ENCODE peak calls at places on chromosomes 16 and 17, in six cellular contexts. G, B, W, L, K and H are unnamed samples.

GRCh38 chr16:51268237-51268636 is 117.2 kb upstream of the SALL1 start:
- DNase-seq in W (no peak), G (no peak), B (no peak), K (no peak), L (no peak), H (no peak)

GRCh38 chr17:59521465-59522126 is 43.8 kb upstream of the DHX40 start:
- DNase-seq in K (peak), W (peak), L (peak), B (peak), G (peak), H (peak)

GRCh38 chr16:75096730-75097129 is 19.9 kb downstream of the LDHD start:
- DNase-seq in B (no peak), L (peak), G (peak), K (no peak), W (peak), H (no peak)

GRCh38 chr17:2821868-2822267 is 25.6 kb downstream of the RAP1GAP2 start:
- DNase-seq in L (no peak), B (no peak), G (no peak), W (no peak), K (no peak), H (no peak)

GRCh38 chr17:49969134-49969759 is at the start of gene DLX4:
- DNase-seq in B (peak), W (peak), L (no peak), G (peak), K (no peak), H (peak)

GRCh38 chr17:48625502-48626201 is 506 bp downstream of the HOXB9 start:
- DNase-seq in W (peak), G (peak), B (peak), K (no peak), L (no peak), H (peak)

GRCh38 chr16:89575247-89576172 is at the start of gene CPNE7:
- DNase-seq in L (no peak), G (peak), K (no peak), W (no peak), B (peak), H (peak)

GRCh38 chr17:38464723-38465419 is 36.6 kb downstream of the ARHGAP23 start:
- DNase-seq in G (peak), W (no peak), K (no peak), L (peak), B (no peak), H (peak)

GRCh38 chr17:81057079-81057730 is 22.3 kb downstream of the BAIAP2 start:
- DNase-seq in L (peak), B (no peak), W (peak), G (no peak), K (no peak), H (no peak)

GRCh38 chr17:2435181-2435741 is 34.4 kb upstream of the MNT start:
- DNase-seq in W (no peak), G (peak), L (no peak), K (peak), B (no peak), H (no peak)

GRCh38 chr17:4721203-4722135 is 9.8 kb upstream of the MED11 start:
- DNase-seq in L (peak), G (no peak), W (peak), K (no peak), B (no peak), H (no peak)

GRCh38 chr16:69904495-69905170 is 46.5 kb upstream of the CLEC18A start:
- DNase-seq in B (no peak), G (peak), K (no peak), L (no peak), W (no peak), H (no peak)

GRCh38 chr16:68992521-68992920 is 112.9 kb upstream of the HAS3 start:
- DNase-seq in L (peak), K (no peak), B (no peak), G (no peak), W (no peak), H (no peak)

GRCh38 chr17:66076546-66077190 is 115.3 kb downstream of the CEP112 start:
- DNase-seq in W (no peak), B (no peak), L (no peak), G (no peak), K (no peak), H (no peak)

GRCh38 chr17:9244066-9245052 is 223.0 kb downstream of the NTN1 start:
- DNase-seq in B (no peak), G (no peak), K (no peak), L (no peak), W (no peak), H (no peak)

GRCh38 chr17:7837375-7838290 is 3.6 kb downstream of the KDM6B start:
- DNase-seq in W (no peak), K (no peak), G (peak), B (no peak), L (peak), H (no peak)

GRCh38 chr16:57537596-57538234 is 1.3 kb upstream of the CCDC102A start:
- DNase-seq in G (no peak), W (no peak), B (no peak), K (no peak), L (no peak), H (peak)

GRCh38 chr16:85066346-85066885 is 38.8 kb downstream of the KIAA0513 start:
- DNase-seq in K (no peak), L (no peak), W (no peak), B (no peak), G (no peak), H (no peak)

GRCh38 chr16:10616744-10617640 is 36.6 kb upstream of the EMP2 start:
- DNase-seq in G (peak), L (peak), K (peak), W (peak), B (no peak), H (no peak)

GRCh38 chr16:48323783-48324775 is 61.1 kb downstream of the SIAH1 start:
- DNase-seq in B (no peak), W (no peak), K (no peak), G (no peak), L (no peak), H (no peak)

GRCh38 chr16:57837305-57838125 is 35.2 kb upstream of the KIFC3 start:
- DNase-seq in L (no peak), B (peak), W (no peak), K (no peak), G (peak), H (no peak)

GRCh38 chr17:82029391-82029790 is 2.1 kb upstream of the RAC3 start:
- DNase-seq in L (no peak), W (no peak), B (no peak), K (no peak), G (no peak), H (no peak)

GRCh38 chr16:28212532-28212873 is 738 bp upstream of the XPO6 start:
- DNase-seq in K (no peak), B (no peak), W (no peak), L (peak), G (no peak), H (no peak)

GRCh38 chr17:2054740-2055493 is at the start of gene HIC1:
- DNase-seq in L (peak), W (peak), B (peak), K (peak), G (peak), H (peak)

GRCh38 chr16:57165923-57166322 is 19.9 kb downstream of the PSME3IP1 start:
- DNase-seq in G (no peak), K (no peak), B (no peak), W (no peak), L (peak), H (no peak)

GRCh38 chr17:4393806-4394205 is 27.3 kb upstream of the UBE2G1 start:
- DNase-seq in L (peak), B (no peak), W (no peak), G (no peak), K (no peak), H (no peak)

GRCh38 chr17:8153550-8153956 is 1.3 kb upstream of the PER1 start:
- DNase-seq in B (no peak), L (peak), W (peak), K (no peak), G (peak), H (no peak)

GRCh38 chr17:27244481-27245223 is 49.3 kb upstream of the WSB1 start:
- DNase-seq in L (peak), B (no peak), G (peak), W (no peak), K (no peak), H (no peak)

GRCh38 chr17:63932008-63932561 is at the start of gene CD79B:
- DNase-seq in K (no peak), G (no peak), W (no peak), L (no peak), B (no peak), H (peak)

GRCh38 chr16:79158337-79158736 is 442.2 kb downstream of the MAF start:
- DNase-seq in G (peak), L (no peak), W (no peak), K (no peak), B (no peak), H (no peak)

GRCh38 chr16:21033707-21034106 is 116.9 kb downstream of the DNAH3 start:
- DNase-seq in G (no peak), B (no peak), L (no peak), K (no peak), W (no peak), H (no peak)

GRCh38 chr17:39812466-39812865 is 51.6 kb downstream of the IKZF3 start:
- DNase-seq in B (no peak), K (no peak), G (no peak), W (no peak), L (no peak), H (no peak)

GRCh38 chr17:8289103-8289397 is 580 bp downstream of the RANGRF start:
- DNase-seq in G (peak), K (peak), B (peak), L (no peak), W (no peak), H (no peak)

DNA sequence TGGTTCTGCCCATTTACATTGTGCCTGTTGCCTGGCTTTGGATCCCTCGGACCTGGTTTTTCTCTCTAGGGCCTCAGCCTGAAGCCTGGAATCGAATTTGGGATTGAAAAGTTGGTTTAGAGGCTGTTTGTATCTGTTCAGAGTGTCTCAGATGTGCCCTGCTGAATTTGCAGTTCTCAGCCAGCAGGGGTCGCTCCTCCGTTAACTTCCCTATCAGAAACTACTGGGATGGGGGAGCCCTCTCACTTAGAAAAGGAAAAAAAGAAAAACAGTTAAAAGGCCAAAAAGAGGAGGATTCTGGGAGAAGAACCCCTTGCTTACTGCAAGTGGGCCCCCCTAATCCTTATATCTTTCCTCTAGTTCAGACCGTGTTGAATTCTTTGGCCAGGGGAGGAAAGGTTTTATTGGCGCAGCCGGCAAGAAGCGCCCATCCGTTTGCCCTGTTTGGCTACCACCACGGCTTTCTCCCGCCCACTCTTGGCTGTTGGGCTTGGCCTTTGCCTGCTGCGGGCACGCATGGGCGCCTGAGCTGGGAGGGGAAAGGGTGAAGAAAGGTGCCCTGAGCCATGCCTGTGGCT is 8.7 kb downstream of the FZD2 start:
- DNase-seq in K (no peak), B (no peak), W (no peak), L (no peak), G (peak), H (no peak)
- TF ChIP-seq CTCF in K (peak), B (no peak), W (peak), L (peak), G (peak), H (peak)

GRCh38 chr17:32111141-32111771 is 31.0 kb upstream of the RHOT1 start:
- DNase-seq in G (peak), B (no peak), L (peak), K (no peak), W (no peak), H (no peak)
- TF ChIP-seq CTCF in G (peak), B (no peak), L (peak), K (peak), W (peak), H (peak)

DNA sequence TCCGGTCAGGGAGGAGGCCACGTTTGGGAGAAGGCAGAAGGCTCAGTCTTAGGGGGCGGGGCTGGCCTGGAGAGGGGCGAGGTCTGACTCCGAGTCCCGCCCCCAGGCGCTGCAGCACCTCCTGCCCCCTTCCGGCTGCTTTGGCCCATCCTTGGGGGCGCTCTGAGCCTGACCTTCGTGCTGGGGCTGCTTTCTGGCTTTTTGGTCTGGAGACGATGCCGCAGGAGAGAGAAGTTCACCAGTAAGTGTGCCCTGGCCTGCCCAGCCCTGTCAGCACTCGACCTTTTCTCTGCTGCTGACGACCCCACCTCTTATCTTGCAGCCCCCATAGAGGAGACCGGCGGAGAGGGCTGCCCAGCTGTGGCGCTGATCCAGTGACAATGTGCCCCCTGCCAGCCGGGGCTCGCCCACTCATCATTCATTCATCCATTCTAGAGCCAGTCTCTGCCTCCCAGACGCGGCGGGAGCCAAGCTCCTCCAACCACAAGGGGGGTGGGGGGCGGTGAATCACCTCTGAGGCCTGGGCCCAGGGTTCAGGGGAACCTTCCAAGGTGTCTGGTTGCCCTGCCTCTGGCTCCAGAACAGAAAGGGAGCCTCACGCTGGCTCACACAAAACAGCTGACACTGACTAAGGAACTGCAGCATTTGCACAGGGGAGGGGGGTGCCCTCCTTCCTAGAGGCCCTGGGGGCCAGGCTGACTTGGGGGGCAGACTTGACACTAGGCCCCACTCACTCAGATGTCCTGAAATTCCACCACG is 1.5 kb downstream of the TNFRSF12A start:
- DNase-seq in L (peak), B (peak), W (peak), K (peak), G (peak), H (peak)
- TF ChIP-seq CTCF in L (peak), B (peak), W (peak), K (peak), G (peak), H (peak)

GRCh38 chr17:74177018-74177450 is 26.4 kb upstream of the RPL38 start:
- DNase-seq in G (no peak), B (no peak), W (no peak), K (no peak), L (peak), H (no peak)
- TF ChIP-seq CTCF in G (no peak), B (no peak), W (no peak), K (no peak), L (no peak), H (no peak)

GRCh38 chr17:28717578-28718316 is at the start of gene RAB34:
- DNase-seq in L (peak), G (peak), W (peak), B (no peak), K (peak), H (no peak)
- TF ChIP-seq CTCF in L (peak), G (peak), W (no peak), B (no peak), K (peak), H (peak)